ENCODE peak calls at places on chromosomes 6 and 20, in eight cellular contexts. Y is left ventricle myocardium inferior, U is breast epithelium, R is sigmoid colon, G is prostate gland, Z is HCT116, F is H9, A is transverse colon. D is an unnamed sample.

GRCh38 chr6:16267428-16268263 is 29.3 kb downstream of the GMPR start:
- DNase-seq in Z (no peak), F (no peak), R (no peak), U (no peak), G (no peak), A (no peak), Y (no peak), D (no peak)

GRCh38 chr20:45782890-45783289 is 8.8 kb downstream of the WFDC3 start:
- DNase-seq in R (no peak), Z (peak; percentile 39), F (no peak), U (no peak), G (no peak), A (no peak), Y (no peak), D (no peak)

GRCh38 chr6:126180585-126180984 is 159.3 kb upstream of the CENPW start:
- DNase-seq in Z (peak; percentile 89), G (no peak), U (no peak), F (no peak), R (no peak), Y (no peak), A (no peak), D (peak; percentile 55)

GRCh38 chr6:151087861-151088598 is 151.7 kb upstream of the AKAP12 start:
- DNase-seq in A (no peak), U (no peak), F (no peak), R (no peak), G (no peak), Y (peak; percentile 75), Z (no peak), D (no peak)

GRCh38 chr20:61407561-61407960 is 155.5 kb downstream of the CDH4 start:
- DNase-seq in Z (no peak), F (no peak), Y (no peak), A (no peak), U (no peak), R (no peak), G (no peak), D (no peak)

GRCh38 chr6:154292855-154293519 is 63.6 kb downstream of the IPCEF1 start:
- DNase-seq in U (no peak), F (no peak), Z (no peak), G (no peak), Y (no peak), A (no peak), R (no peak), D (no peak)

GRCh38 chr6:146915671-146916127 is 288.5 kb upstream of the STXBP5 start:
- DNase-seq in Z (no peak), A (no peak), G (no peak), U (no peak), F (no peak), R (no peak), Y (no peak), D (no peak)

GRCh38 chr20:25270829-25271251 is 23.0 kb downstream of the PYGB start:
- DNase-seq in G (no peak), F (peak; percentile 10), U (no peak), Z (no peak), A (peak; percentile 4), Y (peak; percentile 11), R (peak; percentile 38), D (no peak)

GRCh38 chr6:12119085-12119588 is 107.0 kb downstream of the HIVEP1 start:
- DNase-seq in F (no peak), Z (no peak), A (no peak), R (no peak), U (no peak), G (no peak), Y (no peak), D (no peak)

GRCh38 chr6:100925756-100926155 is 44.6 kb upstream of the ASCC3 start:
- DNase-seq in A (no peak), G (no peak), F (no peak), U (no peak), Z (no peak), R (no peak), Y (no peak), D (no peak)

GRCh38 chr6:43764767-43765166 is 5.2 kb upstream of the VEGFA start:
- DNase-seq in F (no peak), A (no peak), Z (no peak), Y (peak; percentile 9), U (no peak), R (peak; percentile 42), G (no peak), D (no peak)

GRCh38 chr6:89034586-89035251 is 45.8 kb upstream of the PNRC1 start:
- DNase-seq in Z (no peak), R (peak; percentile 79), Y (peak; percentile 23), G (no peak), A (no peak), F (no peak), U (no peak), D (peak; percentile 82)

GRCh38 chr20:5077761-5078387 is 41.9 kb downstream of the PCNA start:
- DNase-seq in A (no peak), Y (no peak), U (no peak), G (no peak), R (no peak), F (no peak), Z (no peak), D (no peak)

GRCh38 chr20:5072756-5073153 is 47.0 kb downstream of the PCNA start:
- DNase-seq in A (no peak), U (no peak), Y (no peak), F (no peak), Z (no peak), R (no peak), G (no peak), D (no peak)

GRCh38 chr20:5073154-5074049 is 46.4 kb downstream of the PCNA start:
- DNase-seq in A (peak; percentile 93), Z (peak; percentile 69), R (peak; percentile 91), F (peak; percentile 40), U (peak; percentile 86), Y (peak; percentile 88), G (peak; percentile 96), D (peak; percentile 75)

GRCh38 chr20:5070570-5070969 is 49.2 kb downstream of the PCNA start:
- DNase-seq in A (no peak), F (no peak), G (no peak), Y (no peak), U (no peak), R (no peak), Z (no peak), D (no peak)

DNA sequence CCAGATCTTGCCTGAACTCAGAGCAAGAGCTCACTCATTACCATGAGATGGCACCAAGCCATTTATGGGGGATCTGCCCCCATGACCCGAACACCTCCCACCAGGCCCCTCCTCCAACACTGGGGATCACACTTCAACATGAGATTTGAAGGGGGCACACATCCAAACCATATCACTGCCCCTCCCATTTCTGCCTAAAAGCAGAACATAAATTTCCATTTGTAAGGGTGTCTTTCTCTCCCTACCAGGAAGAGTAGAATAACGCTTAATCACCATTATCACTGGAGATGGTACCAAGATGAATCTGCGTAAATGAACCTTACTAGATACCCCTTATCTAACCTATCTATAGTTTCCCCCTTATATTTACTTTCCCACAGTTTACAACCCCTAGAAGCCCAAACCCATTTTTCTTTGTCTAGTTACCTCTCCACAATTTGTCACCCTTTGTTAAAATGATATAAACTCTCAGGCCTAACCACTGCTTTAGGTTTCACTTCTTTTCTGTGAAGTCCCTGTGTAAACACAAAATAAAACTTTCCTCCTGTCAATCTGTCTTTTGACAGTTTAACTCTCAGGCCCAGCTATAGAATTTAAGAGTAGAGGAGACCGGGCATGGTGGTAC is 45.6 kb downstream of the PCNA start:
- DNase-seq in A (no peak), R (no peak), U (no peak), Y (no peak), G (no peak), Z (no peak), F (no peak), D (no peak)
- H3K4me1 ChIP-seq in A (peaks cover 14% of the 10 kb centered on the region), R (peaks cover 24% of the 10 kb centered on the region), U (no peaks in the 10 kb centered on the region), Y (peaks cover 20% of the 10 kb centered on the region), G (no peaks in the 10 kb centered on the region), Z (peaks cover 31% of the 10 kb centered on the region), F (no peaks in the 10 kb centered on the region), D (peaks cover 22% of the 10 kb centered on the region)

DNA sequence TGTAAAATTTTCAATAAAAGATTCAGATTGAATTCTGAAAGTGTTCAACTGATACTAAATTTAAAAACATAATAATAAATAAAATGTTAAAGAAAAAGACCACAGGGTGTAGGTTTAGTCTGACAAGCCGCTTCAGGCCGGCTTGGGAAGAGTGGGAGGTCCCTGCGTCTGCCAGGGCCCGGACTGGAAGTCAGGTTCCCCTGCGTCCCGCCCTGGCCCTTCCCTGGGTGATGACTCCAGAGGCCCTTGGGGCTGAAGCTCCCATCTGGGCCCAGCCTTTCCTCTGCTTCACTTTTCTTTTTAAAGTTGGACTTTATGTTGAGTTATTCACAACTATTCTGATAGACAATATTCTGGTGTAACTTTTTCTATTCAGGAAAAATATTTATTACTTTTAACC is 93.3 kb downstream of the SMOC2 start:
- DNase-seq in Z (no peak), R (no peak), G (no peak), U (no peak), A (no peak), F (no peak), Y (peak; percentile 53), D (no peak)
- H3K27ac ChIP-seq in Z (no peak overlapping the region), R (peak overlapping the region; percentile 47), G (no peak overlapping the region), U (no peak overlapping the region), A (no peak overlapping the region), F (no peak overlapping the region), Y (peak overlapping the region; percentile 74), D (no peak overlapping the region)

GRCh38 chr20:37798312-37798711 is 104.5 kb downstream of the CTNNBL1 start:
- DNase-seq in U (no peak), R (no peak), A (no peak), Z (no peak), G (no peak), Y (no peak), F (no peak), D (no peak)

GRCh38 chr20:37797669-37798175 is 103.9 kb downstream of the CTNNBL1 start:
- DNase-seq in A (no peak), Z (no peak), U (no peak), R (no peak), F (no peak), Y (no peak), G (no peak), D (no peak)

GRCh38 chr20:37803476-37804307 is 99.2 kb upstream of the VSTM2L start:
- DNase-seq in A (no peak), G (no peak), Y (no peak), F (no peak), R (no peak), U (no peak), Z (no peak), D (no peak)

GRCh38 chr20:37801921-37802320 is 101.0 kb upstream of the VSTM2L start:
- DNase-seq in R (no peak), F (no peak), Z (no peak), G (no peak), A (no peak), Y (no peak), U (no peak), D (no peak)

DNA sequence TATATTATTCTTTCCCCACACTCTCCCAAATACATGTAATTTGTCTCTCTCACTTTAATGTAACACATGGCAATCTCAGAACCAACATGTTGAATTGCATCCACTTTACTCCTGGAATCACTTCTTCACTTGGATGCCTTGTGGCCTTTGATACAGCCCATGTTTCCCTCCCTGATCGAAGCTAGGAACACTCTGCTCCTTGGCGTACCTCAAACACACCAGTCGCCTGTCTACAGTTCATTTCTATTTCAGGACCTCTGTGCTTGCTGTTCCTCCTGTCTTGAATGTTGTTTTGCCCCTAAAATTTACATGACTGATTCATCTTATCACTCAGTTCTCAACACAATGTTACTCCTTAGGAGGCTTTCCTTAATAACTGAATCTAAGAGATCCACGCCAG is 102.3 kb upstream of the VSTM2L start:
- DNase-seq in R (no peak), Y (no peak), U (no peak), F (no peak), A (no peak), G (no peak), Z (no peak), D (no peak)
- H3K4me1 ChIP-seq in R (no peaks in the 10 kb centered on the region), Y (peaks cover 40% of the 10 kb centered on the region), U (no peaks in the 10 kb centered on the region), F (no peaks in the 10 kb centered on the region), A (no peaks in the 10 kb centered on the region), G (no peaks in the 10 kb centered on the region), Z (no peaks in the 10 kb centered on the region), D (no peaks in the 10 kb centered on the region)

GRCh38 chr6:123276439-123277045 is 280.5 kb downstream of the CLVS2 start:
- DNase-seq in F (peak; percentile 38), Z (no peak), U (no peak), A (no peak), Y (no peak), R (no peak), G (no peak), D (no peak)
- H3K27ac ChIP-seq in F (no peak overlapping the region), Z (no peak overlapping the region), U (no peak overlapping the region), A (no peak overlapping the region), Y (no peak overlapping the region), R (no peak overlapping the region), G (no peak overlapping the region), D (no peak overlapping the region)

D was measured in keratinocyte.